ENCODE peak calls at places on chromosomes 11 and 22, in seven cellular contexts. P is lower lobe of right lung, F is pancreas, M is neural progenitor cell, Q is HCT116, N is lung, E is prostate gland. R is an unnamed sample.
A peak's percentile ranks its signal among the peaks of the same experiment; 100 is the strongest.

GRCh38 chr22:35629406-35630234 is 12.5 kb upstream of the MB start:
- DNase-seq in Q (peak; percentile 87), N (peak; percentile 84), M (no peak), E (no peak), F (peak; percentile 53), P (peak; percentile 63), R (no peak)

GRCh38 chr22:42344391-42344861 is 74.0 kb upstream of the TCF20 start:
- DNase-seq in P (no peak), M (peak; percentile 70), F (no peak), E (peak; percentile 60), N (no peak), Q (no peak), R (no peak)

GRCh38 chr11:116731097-116731761 is 41.6 kb downstream of the BUD13 start:
- DNase-seq in F (no peak), N (no peak), M (peak; percentile 88), P (no peak), Q (no peak), E (no peak), R (no peak)

GRCh38 chr22:50719814-50720300 is 18.1 kb upstream of the ACR start:
- DNase-seq in N (no peak), F (no peak), E (no peak), Q (no peak), M (peak; percentile 29), P (no peak), R (no peak)

GRCh38 chr22:40313007-40313406 is 33.3 kb upstream of the ADSL start:
- DNase-seq in P (no peak), E (no peak), Q (no peak), N (no peak), M (no peak), F (no peak), R (no peak)

GRCh38 chr11:3823303-3823702 is 14.9 kb downstream of the PGAP2 start:
- DNase-seq in F (no peak), N (no peak), Q (no peak), M (no peak), P (no peak), E (no peak), R (no peak)

GRCh38 chr11:17609536-17610401 is 62.7 kb downstream of the OTOG start:
- DNase-seq in E (no peak), M (no peak), F (no peak), Q (no peak), N (peak; percentile 27), P (no peak), R (no peak)

GRCh38 chr22:47064016-47064415 is 301.6 kb downstream of the TBC1D22A start:
- DNase-seq in E (no peak), M (no peak), F (no peak), P (no peak), N (no peak), Q (no peak), R (no peak)

GRCh38 chr11:12717851-12718291 is 43.6 kb downstream of the TEAD1 start:
- DNase-seq in M (no peak), P (no peak), N (no peak), Q (no peak), E (no peak), F (no peak), R (peak; percentile 66)

GRCh38 chr11:83056204-83056603 is 15.5 kb downstream of the RAB30 start:
- DNase-seq in N (no peak), Q (no peak), M (no peak), F (no peak), P (no peak), E (no peak), R (no peak)

GRCh38 chr11:57888385-57888784 is 126.8 kb downstream of the CTNND1 start:
- DNase-seq in M (no peak), N (no peak), E (no peak), P (no peak), F (no peak), Q (no peak), R (no peak)

GRCh38 chr11:86524603-86525352 is 147.6 kb downstream of the ME3 start:
- DNase-seq in E (no peak), Q (peak; percentile 26), P (no peak), N (no peak), F (no peak), M (no peak), R (no peak)

DNA sequence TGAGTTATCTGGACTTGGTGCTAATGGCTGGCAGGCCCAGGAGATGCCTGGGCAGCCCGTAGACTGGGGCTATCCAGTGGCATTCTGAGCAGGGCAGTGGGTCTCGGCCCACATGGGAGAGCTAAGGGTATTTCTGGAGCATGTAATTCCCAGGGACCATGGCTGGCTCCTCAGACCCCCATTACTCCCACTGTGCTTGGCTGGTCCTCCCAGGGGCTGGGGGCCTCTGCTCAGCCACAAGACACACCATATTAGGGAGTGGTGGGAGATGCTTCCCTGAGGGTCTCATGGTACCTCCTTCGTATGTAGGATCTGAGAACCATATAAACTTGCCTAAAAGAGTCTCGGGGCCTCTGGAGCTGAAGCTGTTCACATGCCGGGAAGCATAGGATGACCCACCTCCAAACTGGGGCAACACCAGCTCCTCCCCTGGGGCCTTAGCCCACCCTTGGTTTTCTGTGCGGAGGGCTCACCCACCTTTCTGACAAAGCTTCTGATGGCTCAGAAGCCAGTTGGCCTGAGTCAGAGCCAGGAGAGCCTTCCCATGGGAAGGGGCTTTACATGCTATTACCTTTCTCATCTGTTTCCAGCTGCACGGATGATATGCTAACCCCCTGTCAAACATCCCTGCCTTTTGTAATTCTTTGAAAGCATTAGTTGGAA is 9.5 kb upstream of the FTH1 start:
- DNase-seq in F (no peak), P (no peak), E (no peak), M (no peak), Q (no peak), N (no peak), R (no peak)
- H3K4me1 ChIP-seq in F (peaks cover 44% of the 10 kb centered on the region), P (peaks cover 69% of the 10 kb centered on the region), E (peaks cover 23% of the 10 kb centered on the region), M (peaks cover 23% of the 10 kb centered on the region), Q (peaks cover 27% of the 10 kb centered on the region), N (peaks cover 35% of the 10 kb centered on the region), R (peaks cover 6% of the 10 kb centered on the region)

DNA sequence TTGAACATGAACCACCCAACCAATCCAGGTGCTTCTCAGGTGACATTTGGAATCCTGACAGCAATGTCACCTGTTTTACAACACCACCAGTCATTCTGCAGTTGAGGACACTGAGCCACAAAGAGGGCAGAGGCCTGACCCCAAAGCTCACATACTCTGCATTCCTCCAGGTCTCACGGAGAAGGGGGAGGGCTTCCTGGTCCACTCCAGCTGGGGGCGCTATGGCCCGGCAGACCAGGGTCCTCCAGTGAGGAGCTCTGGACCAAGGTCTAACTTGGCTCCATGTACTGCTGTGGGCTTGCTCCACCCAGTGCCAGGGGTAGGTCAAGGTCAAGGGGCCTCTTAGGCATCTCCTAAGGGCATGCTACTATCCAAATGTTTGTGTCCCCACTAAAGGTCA is 1.5 kb upstream of the PNPLA3 start:
- DNase-seq in N (no peak), P (no peak), F (no peak), M (peak; percentile 24), Q (no peak), E (no peak), R (no peak)
- TF ChIP-seq CTCF in N (no peak), P (no peak), F (no peak), M (peak; percentile 36), Q (no peak), E (no peak), R (no peak)

DNA sequence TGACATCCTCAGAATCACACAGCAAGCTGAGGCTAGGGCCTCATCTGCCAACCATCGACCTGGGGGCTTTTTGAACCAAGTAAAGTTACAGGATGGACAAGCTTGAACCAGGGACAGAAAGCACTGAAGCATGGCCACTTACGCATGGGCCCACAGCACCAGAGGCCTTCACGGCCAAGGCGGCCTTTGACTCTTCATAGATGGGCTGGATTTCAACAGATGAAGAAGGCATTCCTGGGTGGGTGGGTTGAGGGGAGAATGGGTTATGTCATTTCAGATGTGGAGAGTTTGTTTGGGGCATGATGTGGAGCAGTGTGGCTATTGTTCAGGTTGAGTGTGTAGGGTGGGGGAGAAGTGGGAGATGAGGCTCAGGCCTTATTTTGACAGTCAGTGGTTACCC is 60.2 kb downstream of the LRRC32 start:
- DNase-seq in Q (no peak), M (no peak), N (no peak), F (no peak), P (no peak), E (no peak), R (no peak)
- H3K27ac ChIP-seq in Q (no peak overlapping the region), M (no peak overlapping the region), N (no peak overlapping the region), F (no peak overlapping the region), P (no peak overlapping the region), E (no peak overlapping the region), R (no peak overlapping the region)

DNA sequence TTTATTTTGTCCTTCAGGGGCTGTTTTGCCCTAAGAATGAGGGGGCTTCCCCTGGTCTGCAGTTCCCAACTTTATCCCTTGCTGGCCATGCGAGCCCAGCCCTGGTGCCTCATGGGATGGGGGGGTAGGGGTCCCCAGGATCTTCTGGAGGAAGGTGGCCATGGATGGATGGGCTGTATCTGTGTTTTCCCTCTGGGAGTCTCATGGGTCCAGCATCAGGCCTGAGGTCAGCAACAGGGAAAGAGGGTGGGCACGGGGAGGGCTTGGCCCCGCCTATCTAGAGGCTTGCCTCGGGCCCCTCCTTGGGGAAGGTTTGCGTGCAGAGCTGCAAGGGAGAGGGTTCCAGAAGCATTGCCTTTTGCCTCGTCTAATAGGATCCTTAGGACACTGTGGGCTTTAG is 10.8 kb upstream of the ADORA2A start:
- DNase-seq in Q (no peak), F (no peak), E (no peak), N (no peak), M (no peak), P (peak; percentile 32), R (no peak)
- H3K4me1 ChIP-seq in Q (no peaks in the 10 kb centered on the region), F (no peaks in the 10 kb centered on the region), E (no peaks in the 10 kb centered on the region), N (peaks cover 19% of the 10 kb centered on the region), M (peaks cover 22% of the 10 kb centered on the region), P (peaks cover 23% of the 10 kb centered on the region), R (peaks cover 4% of the 10 kb centered on the region)

DNA sequence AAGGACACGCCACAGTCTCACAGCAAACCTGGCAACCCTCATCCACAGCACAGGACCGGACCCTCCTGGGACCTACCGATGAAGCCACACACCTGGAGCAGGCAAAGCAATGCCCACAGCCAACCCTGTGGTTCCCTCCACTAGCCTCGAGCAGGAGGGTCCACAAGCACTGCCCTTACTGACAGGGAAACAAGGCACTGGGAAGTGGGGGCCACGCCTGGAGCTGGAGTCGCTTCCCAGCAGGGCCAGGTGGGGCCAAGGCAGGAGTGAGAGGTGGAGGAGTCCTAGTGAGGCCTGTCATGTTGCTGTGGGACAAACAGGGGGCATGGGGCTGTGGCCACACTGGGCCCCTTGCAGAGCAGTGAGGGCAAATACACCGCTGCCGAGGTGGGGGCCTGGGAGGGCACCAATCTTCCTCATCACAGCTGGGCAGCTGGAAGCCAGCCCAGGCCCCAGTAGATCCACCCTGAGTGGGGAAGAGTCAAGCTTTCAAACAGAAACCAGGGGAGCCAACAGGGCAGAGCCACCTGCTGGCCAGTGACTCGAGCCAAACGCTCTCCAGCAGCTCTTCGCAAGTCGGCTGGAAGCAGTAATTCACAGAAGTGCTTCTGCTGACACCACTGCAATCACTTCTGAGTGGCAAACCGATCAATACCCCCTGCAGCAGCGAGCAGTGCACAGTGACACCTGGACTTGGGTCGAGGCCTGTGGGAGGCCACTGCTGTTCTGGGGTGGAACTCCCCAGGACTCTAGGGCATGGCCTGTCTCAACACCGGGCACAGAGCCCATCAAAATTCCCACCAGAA is 13.7 kb downstream of the SULT4A1 start:
- DNase-seq in F (no peak), N (no peak), M (peak; percentile 61), Q (peak; percentile 4), P (no peak), E (no peak), R (no peak)
- TF ChIP-seq CTCF in F (peak; percentile 31), N (no peak), M (peak; percentile 55), Q (no peak), P (no peak), E (no peak), R (no peak)

GRCh38 chr22:28942801-28943500 is 59.6 kb downstream of the ZNRF3 start:
- DNase-seq in P (no peak), Q (no peak), M (peak; percentile 64), F (no peak), E (no peak), N (no peak), R (no peak)
- H3K27ac ChIP-seq in P (no peak overlapping the region), Q (no peak overlapping the region), M (peak overlapping the region; percentile 84), F (no peak overlapping the region), E (no peak overlapping the region), N (peak overlapping the region; percentile 63), R (no peak overlapping the region)

GRCh38 chr11:94771390-94771789 is 3.2 kb downstream of the AMOTL1 start:
- DNase-seq in N (no peak), Q (no peak), F (no peak), P (no peak), M (no peak), E (no peak), R (no peak)
- H3K4me1 ChIP-seq in N (peaks cover 13% of the 10 kb centered on the region), Q (peaks cover 50% of the 10 kb centered on the region), F (peaks cover 25% of the 10 kb centered on the region), P (peaks cover 66% of the 10 kb centered on the region), M (peaks cover 29% of the 10 kb centered on the region), E (peaks cover 7% of the 10 kb centered on the region), R (no peaks in the 10 kb centered on the region)